ENCODE peak calls at places on chromosome 11, in eight cellular contexts. A is H1, V is bronchial epithelial cell, J is fibroblast of pulmonary artery, H is foreskin fibroblast, T is OCI-LY7, E is WTC11, G is A549. M is an unnamed sample.

GRCh38 chr11:117910941-117911630 is 18.1 kb downstream of the TMPRSS13 start:
- DNase-seq in V (no peak), J (no peak), T (no peak), E (no peak), H (no peak), G (no peak), A (no peak), M (no peak)

GRCh38 chr11:78188809-78189724 is at the start of gene USP35:
- DNase-seq in V (no peak), G (no peak), J (no peak), H (no peak), T (no peak), A (no peak), E (no peak), M (no peak)

GRCh38 chr11:66438009-66438503 is 592 bp downstream of the MRPL11 start:
- DNase-seq in A (no peak), H (no peak), G (no peak), V (no peak), J (no peak), T (no peak), E (no peak), M (no peak)

GRCh38 chr11:123559418-123559817 is 95.0 kb downstream of the SCN3B start:
- DNase-seq in J (no peak), E (no peak), V (no peak), G (no peak), A (no peak), H (peak; percentile 53), T (no peak), M (no peak)

GRCh38 chr11:130313383-130314183 is 1.1 kb downstream of the ZBTB44 start:
- DNase-seq in H (peak; percentile 12), J (peak; percentile 9), E (no peak), T (peak; percentile 12), A (no peak), V (peak; percentile 42), G (no peak), M (no peak)

GRCh38 chr11:32224580-32224979 is 133.7 kb downstream of the RCN1 start:
- DNase-seq in T (no peak), J (no peak), G (no peak), A (no peak), V (no peak), H (no peak), E (no peak), M (no peak)

GRCh38 chr11:78957481-78958245 is 383.0 kb upstream of the NARS2 start:
- DNase-seq in G (no peak), E (no peak), A (no peak), H (peak; percentile 78), V (peak; percentile 73), T (no peak), J (peak; percentile 4), M (no peak)

GRCh38 chr11:93529707-93530467 is 13.3 kb downstream of the SMCO4 start:
- DNase-seq in V (no peak), A (no peak), G (no peak), J (no peak), E (no peak), T (no peak), H (peak; percentile 41), M (no peak)

GRCh38 chr11:118211006-118211405 is 13.8 kb downstream of the JAML start:
- DNase-seq in G (no peak), T (no peak), A (peak; percentile 29), J (peak; percentile 47), E (peak; percentile 38), H (peak; percentile 13), V (no peak), M (no peak)

GRCh38 chr11:71442123-71442522 is 6.1 kb downstream of the DHCR7 start:
- DNase-seq in V (no peak), H (no peak), A (no peak), J (no peak), G (no peak), T (no peak), E (no peak), M (no peak)

GRCh38 chr11:116702772-116703360 is 69.9 kb downstream of the BUD13 start:
- DNase-seq in V (no peak), T (no peak), A (no peak), E (no peak), G (no peak), H (no peak), J (no peak), M (no peak)

GRCh38 chr11:79428406-79428805 is 12.4 kb downstream of the TENM4 start:
- DNase-seq in A (no peak), V (no peak), T (no peak), H (peak; percentile 39), E (no peak), J (no peak), G (no peak), M (no peak)

GRCh38 chr11:46332568-46333128 is 14.6 kb upstream of the DGKZ start:
- DNase-seq in E (peak; percentile 55), G (no peak), J (no peak), V (no peak), T (no peak), A (no peak), H (no peak), M (no peak)

GRCh38 chr11:7538023-7538422 is 24.2 kb downstream of the PPFIBP2 start:
- DNase-seq in T (no peak), V (no peak), H (peak; percentile 59), G (no peak), A (no peak), J (no peak), E (no peak), M (no peak)

GRCh38 chr11:102599642-102600261 is 25.4 kb downstream of the MMP20 start:
- DNase-seq in V (peak; percentile 99), J (peak; percentile 88), H (peak; percentile 94), E (no peak), A (no peak), G (peak; percentile 62), T (no peak), M (peak; percentile 43)

GRCh38 chr11:117706322-117706814 is 90.6 kb downstream of the DSCAML1 start:
- DNase-seq in J (no peak), A (no peak), H (no peak), E (no peak), T (no peak), V (no peak), G (no peak), M (no peak)

GRCh38 chr11:33785609-33786008 is 11.3 kb upstream of the FBXO3 start:
- DNase-seq in J (no peak), V (no peak), T (no peak), G (no peak), E (no peak), H (no peak), A (no peak), M (no peak)

GRCh38 chr11:70252844-70253243 is 17.6 kb upstream of the PPFIA1 start:
- DNase-seq in G (no peak), V (no peak), E (no peak), J (no peak), T (peak; percentile 44), A (no peak), H (no peak), M (no peak)

GRCh38 chr11:106552694-106553203 is 465.5 kb downstream of the GUCY1A2 start:
- DNase-seq in A (no peak), G (no peak), E (peak; percentile 29), T (no peak), J (no peak), V (no peak), H (no peak), M (no peak)

GRCh38 chr11:46889251-46889650 is 29.1 kb downstream of the LRP4 start:
- DNase-seq in V (no peak), H (no peak), E (no peak), T (no peak), J (no peak), A (no peak), G (no peak), M (no peak)

GRCh38 chr11:44973634-44974401 is 23.1 kb upstream of the TP53I11 start:
- DNase-seq in E (no peak), G (no peak), T (no peak), H (no peak), V (no peak), A (no peak), J (no peak), M (no peak)

GRCh38 chr11:107562647-107563208 is 2.8 kb downstream of the ALKBH8 start:
- DNase-seq in G (peak; percentile 23), V (peak; percentile 99), H (peak; percentile 86), J (peak; percentile 52), T (no peak), A (no peak), E (no peak), M (no peak)

GRCh38 chr11:1391165-1392010 is 1.7 kb downstream of the BRSK2 start:
- DNase-seq in V (no peak), A (no peak), T (no peak), E (peak; percentile 47), H (no peak), J (no peak), G (no peak), M (no peak)

GRCh38 chr11:66852466-66853241 is 4.2 kb upstream of the LRFN4 start:
- DNase-seq in E (no peak), H (no peak), J (no peak), A (no peak), V (no peak), T (no peak), G (no peak), M (no peak)

GRCh38 chr11:32103941-32104340 is 13.1 kb downstream of the RCN1 start:
- DNase-seq in G (no peak), T (no peak), H (no peak), V (no peak), J (no peak), A (no peak), E (no peak), M (no peak)

GRCh38 chr11:68212421-68213134 is 518 bp downstream of the KMT5B start:
- DNase-seq in A (no peak), T (peak; percentile 80), H (peak; percentile 90), G (peak; percentile 76), E (peak; percentile 72), V (peak; percentile 21), J (peak; percentile 82), M (peak; percentile 89)
- TF ChIP-seq CTCF in A (peak; percentile 35), T (peak; percentile 14), H (no peak), G (peak; percentile 34), E (no peak), V (no peak), J (no peak), M (peak; percentile 40)

DNA sequence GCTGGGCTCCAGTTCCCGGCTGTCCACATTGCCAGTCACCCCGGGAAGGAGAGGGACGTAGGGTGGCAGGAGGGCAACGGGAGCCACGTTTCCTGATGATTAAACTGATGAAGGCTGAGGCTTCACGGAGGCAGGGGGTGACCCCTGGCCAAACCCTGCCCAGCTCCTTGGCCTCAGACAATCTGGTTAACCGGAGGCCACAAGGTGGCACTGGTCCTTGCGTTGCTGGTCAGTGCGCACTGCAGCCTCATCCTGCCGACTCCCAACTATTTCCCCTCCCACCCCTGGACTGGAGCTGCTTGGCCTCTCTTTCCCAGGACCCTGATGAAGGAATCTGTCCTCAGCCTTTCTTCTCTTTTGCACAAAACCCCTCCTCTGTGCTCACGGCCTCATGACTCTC is 75.3 kb downstream of the PDE2A start:
- DNase-seq in T (no peak), J (peak; percentile 60), E (peak; percentile 68), A (no peak), G (peak; percentile 59), H (peak; percentile 52), V (no peak), M (no peak)
- TF ChIP-seq CTCF in T (peak; percentile 33), J (peak; percentile 64), E (peak; percentile 15), A (peak; percentile 83), G (peak; percentile 58), H (peak; percentile 51), V (peak; percentile 47), M (peak; percentile 18)

GRCh38 chr11:65377777-65378176 is 4.7 kb downstream of the SLC25A45 start:
- DNase-seq in V (no peak), J (no peak), H (no peak), E (no peak), A (no peak), G (no peak), T (no peak), M (no peak)
- TF ChIP-seq CTCF in V (no peak), J (no peak), H (no peak), E (no peak), A (no peak), G (no peak), T (no peak), M (no peak)

GRCh38 chr11:10076458-10077141 is 217.4 kb downstream of the SBF2 start:
- DNase-seq in J (peak; percentile 75), E (peak; percentile 77), A (peak; percentile 23), H (peak; percentile 42), V (peak; percentile 22), T (peak; percentile 65), G (peak; percentile 10), M (peak; percentile 49)
- TF ChIP-seq CTCF in J (peak; percentile 70), E (peak; percentile 89), A (peak; percentile 81), H (peak; percentile 50), V (peak; percentile 65), T (peak; percentile 87), G (no peak), M (peak; percentile 95)

M was measured in GM13977.